ENCODE peak calls at places on chromosome 11, in seven cellular contexts. H, D, R, E, I, L and C are unnamed samples. For H3K9me3, the result is how much of the 10 kb centered on the place peaks cover.

GRCh38 chr11:68014157-68014965 is 4.2 kb downstream of the ALDH3B1 start:
- DNase-seq in H (no peak), D (peak), R (peak), E (no peak), I (peak), L (peak), C (no peak)

GRCh38 chr11:14969922-14970323 is 2.2 kb downstream of the CALCA start:
- DNase-seq in H (peak), D (peak), R (peak), E (peak), I (no peak), L (no peak), C (peak)

GRCh38 chr11:61913699-61914395 is 3.5 kb downstream of the RAB3IL1 start:
- DNase-seq in H (no peak), D (no peak), R (peak), E (no peak), I (no peak), L (no peak), C (no peak)

GRCh38 chr11:91804057-91804456 is 420.6 kb upstream of the FAT3 start:
- DNase-seq in H (no peak), D (no peak), R (no peak), E (peak), I (no peak), L (no peak), C (peak)

GRCh38 chr11:71253794-71254193 is 1.4 kb upstream of the SHANK2 start:
- DNase-seq in H (no peak), D (no peak), R (no peak), E (no peak), I (no peak), L (no peak), C (no peak)

GRCh38 chr11:86291466-86292262 is 10.4 kb upstream of the HIKESHI start:
- DNase-seq in H (peak), D (peak), R (peak), E (peak), I (no peak), L (peak), C (peak)

GRCh38 chr11:24155792-24156191 is 341.1 kb upstream of the LUZP2 start:
- DNase-seq in H (no peak), D (no peak), R (no peak), E (peak), I (no peak), L (no peak), C (no peak)

GRCh38 chr11:40186401-40187091 is 1272.9 kb downstream of the LRRC4C start:
- DNase-seq in H (no peak), D (no peak), R (no peak), E (no peak), I (no peak), L (no peak), C (no peak)

GRCh38 chr11:111449696-111450479 is 62.3 kb downstream of the BTG4 start:
- DNase-seq in H (no peak), D (no peak), R (no peak), E (no peak), I (no peak), L (no peak), C (no peak)

GRCh38 chr11:107651672-107652071 is 60.2 kb downstream of the SLN start:
- DNase-seq in H (no peak), D (no peak), R (no peak), E (no peak), I (no peak), L (no peak), C (peak)

GRCh38 chr11:94010136-94010535 is 11.0 kb upstream of the HEPHL1 start:
- DNase-seq in H (no peak), D (no peak), R (no peak), E (no peak), I (no peak), L (no peak), C (no peak)

GRCh38 chr11:97461934-97462333 is 1072.1 kb downstream of the JRKL start:
- DNase-seq in H (no peak), D (no peak), R (no peak), E (no peak), I (no peak), L (no peak), C (no peak)

GRCh38 chr11:122342089-122342749 is 226.2 kb upstream of the BLID start:
- DNase-seq in H (no peak), D (no peak), R (no peak), E (no peak), I (no peak), L (no peak), C (no peak)

GRCh38 chr11:336666-337002 is 16.0 kb upstream of the IFITM3 start:
- DNase-seq in H (no peak), D (no peak), R (no peak), E (no peak), I (no peak), L (no peak), C (no peak)

GRCh38 chr11:4480577-4481539 is 1.6 kb upstream of the OR52K1 start:
- DNase-seq in H (no peak), D (no peak), R (no peak), E (no peak), I (no peak), L (no peak), C (no peak)

GRCh38 chr11:71192629-71193028 is 59.7 kb downstream of the SHANK2 start:
- DNase-seq in H (no peak), D (no peak), R (no peak), E (no peak), I (no peak), L (no peak), C (no peak)

GRCh38 chr11:368414-369335 is 624 bp upstream of the B4GALNT4 start:
- DNase-seq in H (peak), D (no peak), R (no peak), E (peak), I (no peak), L (no peak), C (no peak)

DNA sequence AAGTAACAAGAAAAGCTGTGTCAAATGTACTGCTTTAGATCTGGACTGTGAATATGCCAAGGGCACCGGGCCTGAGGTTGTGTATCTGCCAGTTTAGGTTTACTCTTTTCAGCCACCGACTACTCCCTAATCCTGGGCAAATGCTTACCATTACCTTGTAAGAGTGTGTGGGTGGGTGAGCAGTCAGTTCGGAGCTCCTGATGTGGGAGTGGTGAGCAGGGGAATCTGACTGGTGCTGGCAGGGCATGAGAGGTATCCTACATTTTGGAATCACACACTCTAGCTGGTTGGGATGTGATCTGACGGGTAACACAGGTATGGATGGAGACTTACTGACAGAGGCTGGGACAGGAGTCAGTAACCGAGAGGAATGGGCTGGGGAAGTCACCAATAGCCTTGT is 2.6 kb upstream of the FAM180B start:
- DNase-seq in H (no peak), D (no peak), R (no peak), E (no peak), I (no peak), L (no peak), C (no peak)
- H3K9me3 ChIP-seq in H (under half), D (under half), R (under half), E (under half), I (under half), L (under half), C (under half)

GRCh38 chr11:65404210-65404609 is 17.8 kb downstream of the FRMD8 start:
- DNase-seq in H (no peak), D (no peak), R (no peak), E (no peak), I (no peak), L (no peak), C (no peak)

GRCh38 chr11:65401803-65402248 is 15.4 kb downstream of the FRMD8 start:
- DNase-seq in H (no peak), D (no peak), R (no peak), E (no peak), I (no peak), L (no peak), C (no peak)

GRCh38 chr11:65402790-65403189 is 16.4 kb downstream of the FRMD8 start:
- DNase-seq in H (no peak), D (no peak), R (no peak), E (no peak), I (no peak), L (no peak), C (no peak)

GRCh38 chr11:65403607-65404121 is 17.2 kb downstream of the FRMD8 start:
- DNase-seq in H (no peak), D (no peak), R (no peak), E (no peak), I (no peak), L (no peak), C (no peak)

DNA sequence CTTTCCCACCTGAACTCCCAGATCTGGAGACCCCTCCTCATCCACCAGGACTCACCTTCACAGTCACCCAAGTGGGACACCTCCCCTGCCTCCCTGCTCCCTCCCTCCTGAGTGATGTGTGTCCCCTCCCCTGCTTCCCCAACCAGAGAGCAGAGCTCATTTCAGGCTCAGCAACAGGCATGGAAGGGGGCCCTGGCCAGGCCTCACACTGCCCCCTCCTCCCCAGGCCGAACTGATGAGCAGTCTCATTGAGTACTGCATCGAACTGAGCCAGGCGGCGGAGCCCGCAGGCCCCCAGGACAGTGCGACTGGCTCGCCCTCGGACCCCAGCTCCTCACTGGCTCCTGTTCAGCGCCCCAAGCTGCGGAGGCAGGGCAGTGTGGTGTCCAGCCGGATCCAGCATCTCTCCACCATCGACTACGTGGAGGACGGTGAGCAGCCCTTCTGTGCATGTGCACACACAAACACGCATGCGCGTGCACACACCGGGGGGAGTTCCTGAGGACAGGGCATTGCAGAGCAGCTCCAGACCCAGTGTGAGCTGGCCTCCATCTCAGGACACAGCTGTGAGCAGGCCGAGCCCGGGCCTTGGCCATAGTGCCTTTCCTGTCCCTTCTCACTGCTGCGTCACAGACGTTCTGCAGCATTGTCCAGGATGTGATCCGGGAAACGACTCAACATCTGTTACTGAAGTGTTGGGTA is 17.8 kb upstream of the NEAT1 start:
- DNase-seq in H (no peak), D (no peak), R (no peak), E (no peak), I (no peak), L (no peak), C (no peak)
- H3K27ac ChIP-seq in H (no peak), D (no peak), R (no peak), E (no peak), I (no peak), L (no peak), C (no peak)

DNA sequence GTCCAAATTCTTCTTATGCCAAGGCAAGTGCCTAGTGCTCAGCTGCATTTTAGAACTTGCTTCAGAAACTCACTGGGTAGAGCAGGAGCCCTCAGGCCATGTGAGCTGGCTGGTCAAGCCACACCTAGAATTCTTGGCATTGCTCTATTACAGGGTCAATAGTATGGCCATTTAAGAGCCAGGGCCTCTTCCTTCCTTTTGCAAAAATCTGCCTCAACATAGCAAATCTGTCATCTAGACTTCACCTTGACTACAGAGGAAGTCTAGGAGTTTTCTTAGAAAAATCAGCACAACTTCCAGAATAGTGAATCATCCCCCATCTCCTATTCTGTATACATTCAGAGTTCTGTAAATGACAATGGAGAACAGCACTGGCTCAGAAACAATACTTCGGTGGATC is 112.0 kb upstream of the TTC12 start:
- DNase-seq in H (no peak), D (no peak), R (no peak), E (no peak), I (no peak), L (no peak), C (no peak)
- H3K9me3 ChIP-seq in H (under half), D (under half), R (under half), E (under half), I (under half), L (under half), C (under half)

DNA sequence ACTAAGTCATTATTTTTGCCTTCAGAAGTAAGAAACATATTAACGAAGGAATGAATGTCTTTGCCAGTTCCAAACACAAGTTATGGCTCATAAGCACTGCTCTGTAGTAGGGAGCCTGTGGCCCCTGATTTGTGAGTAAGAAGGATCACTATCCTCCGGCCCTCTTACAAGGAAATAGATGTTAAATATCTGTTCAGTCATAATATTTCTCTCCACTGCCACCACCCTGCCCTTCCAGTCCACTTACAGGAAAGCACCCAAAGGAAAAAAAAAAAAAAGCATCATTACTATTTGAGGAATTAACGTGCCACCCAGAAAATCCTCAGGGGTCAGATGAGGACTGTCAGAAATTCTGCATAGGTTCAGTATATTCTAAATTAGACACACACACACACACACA is 123.4 kb downstream of the ETS1 start:
- DNase-seq in H (no peak), D (no peak), R (no peak), E (no peak), I (no peak), L (no peak), C (no peak)
- H3K27ac ChIP-seq in H (peak), D (peak), R (no peak), E (no peak), I (peak), L (peak), C (no peak)

GRCh38 chr11:50032574-50032973 is at the start of gene OR4C45:
- DNase-seq in H (no peak), D (no peak), R (no peak), E (no peak), I (no peak), L (no peak), C (no peak)
- H3K9me3 ChIP-seq in H (under half), D (under half), R (under half), E (under half), I (under half), L (under half), C (half or more)